ENCODE peak calls at places on chromosome 18, in four cellular contexts. B is HCT116, A is PC-9, L is endothelial cell of umbilical vein. P is an unnamed sample.

GRCh38 chr18:63936932-63937393 is 12.1 kb upstream of the HMSD start:
- DNase-seq in B (no peak), A (no peak), L (no peak), P (no peak)

GRCh38 chr18:59665057-59666007 is 31.9 kb downstream of the CCBE1 start:
- DNase-seq in B (no peak), A (no peak), L (no peak), P (no peak)

GRCh38 chr18:7281579-7281978 is 50.7 kb downstream of the LRRC30 start:
- DNase-seq in B (no peak), A (no peak), L (no peak), P (no peak)

GRCh38 chr18:41371718-41372117 is 583.3 kb upstream of the PIK3C3 start:
- DNase-seq in B (no peak), A (no peak), L (no peak), P (no peak)

GRCh38 chr18:68560128-68560527 is 154.8 kb downstream of the TMX3 start:
- DNase-seq in B (no peak), A (no peak), L (no peak), P (peak; percentile 67)

GRCh38 chr18:29823671-29824070 is 1218.9 kb downstream of the DSC3 start:
- DNase-seq in B (no peak), A (no peak), L (no peak), P (peak; percentile 50)

GRCh38 chr18:79750980-79751571 is 46.7 kb upstream of the KCNG2 start:
- DNase-seq in B (no peak), A (no peak), L (no peak), P (no peak)

GRCh38 chr18:9126337-9126736 is 10.2 kb upstream of the ANKRD12 start:
- DNase-seq in B (no peak), A (no peak), L (no peak), P (no peak)

GRCh38 chr18:907880-908512 is 3.3 kb downstream of the ADCYAP1 start:
- DNase-seq in B (no peak), A (no peak), L (no peak), P (no peak)

GRCh38 chr18:7617738-7618422 is 50.8 kb downstream of the PTPRM start:
- DNase-seq in B (no peak), A (no peak), L (peak; percentile 52), P (no peak)

GRCh38 chr18:79772108-79772864 is 25.5 kb upstream of the KCNG2 start:
- DNase-seq in B (no peak), A (no peak), L (no peak), P (no peak)

GRCh38 chr18:3037423-3037915 is 24.5 kb upstream of the LPIN2 start:
- DNase-seq in B (peak; percentile 24), A (peak; percentile 65), L (peak; percentile 76), P (peak; percentile 92)

GRCh38 chr18:37684590-37684989 is 119.0 kb upstream of the CELF4 start:
- DNase-seq in B (no peak), A (no peak), L (no peak), P (no peak)
- TF ChIP-seq CTCF in B (peak; percentile 18), A (no peak), L (no peak), P (no peak)

DNA sequence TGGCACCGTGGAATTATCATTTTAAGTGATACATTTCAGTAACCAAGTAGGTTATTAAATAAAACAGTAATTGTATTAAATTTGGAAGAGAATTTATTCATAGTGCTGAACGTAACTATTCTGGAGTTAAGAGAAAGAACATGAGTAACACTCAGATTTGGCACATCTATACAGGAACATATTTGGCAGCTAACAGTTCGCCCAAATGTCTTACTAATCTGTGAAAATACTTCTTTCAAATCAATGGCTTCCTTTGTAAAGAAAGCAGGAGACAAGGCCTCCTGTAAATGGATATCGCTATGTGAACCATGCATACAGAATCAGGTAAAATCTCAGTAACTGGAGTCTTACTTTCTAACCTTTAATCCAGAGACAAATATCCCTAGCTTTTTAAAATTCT is 64.4 kb downstream of the ZNF516 start:
- DNase-seq in B (no peak), A (no peak), L (no peak), P (no peak)
- H3K4me2 ChIP-seq in B (no peak overlapping the region), A (no peak overlapping the region), L (no peak overlapping the region), P (no peak overlapping the region)

GRCh38 chr18:48951448-48952286 is 902 bp upstream of the SMAD7 start:
- DNase-seq in B (no peak), A (peak; percentile 73), L (peak; percentile 91), P (peak; percentile 61)
- TF ChIP-seq EZH2 in B (no peak), A (no peak), L (no peak), P (no peak)

GRCh38 chr18:34767601-34768027 is 57.5 kb downstream of the DTNA start:
- DNase-seq in B (no peak), A (no peak), L (peak; percentile 73), P (peak; percentile 72)

GRCh38 chr18:34758378-34758948 is 48.4 kb downstream of the DTNA start:
- DNase-seq in B (no peak), A (no peak), L (no peak), P (no peak)

GRCh38 chr18:34760444-34760843 is 50.3 kb downstream of the DTNA start:
- DNase-seq in B (no peak), A (no peak), L (no peak), P (no peak)

DNA sequence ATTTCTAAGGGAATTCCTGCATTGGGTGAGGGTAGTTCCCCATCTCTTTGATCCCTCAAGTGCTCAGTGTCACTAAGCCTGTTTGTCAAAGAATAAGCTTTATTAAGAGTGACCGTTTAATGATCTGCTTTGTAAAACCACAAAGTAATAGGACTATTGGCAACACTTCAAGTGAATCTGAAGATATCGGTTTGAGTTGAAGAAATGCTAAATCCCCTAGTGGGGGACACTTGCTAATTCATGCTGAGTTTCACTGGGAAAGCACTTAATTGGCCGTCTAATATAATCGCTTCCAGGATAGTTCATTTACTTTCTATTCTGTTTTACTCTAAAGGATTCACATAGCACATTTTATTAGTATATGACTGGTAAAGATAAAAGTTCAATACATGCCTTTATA is 54.4 kb downstream of the DTNA start:
- DNase-seq in B (no peak), A (no peak), L (no peak), P (no peak)
- TF ChIP-seq CTCF in B (no peak), A (no peak), L (no peak), P (no peak)

GRCh38 chr18:71239111-71239624 is 950.3 kb downstream of the SOCS6 start:
- DNase-seq in B (no peak), A (no peak), L (no peak), P (no peak)
- H3K4me2 ChIP-seq in B (no peak overlapping the region), A (no peak overlapping the region), L (no peak overlapping the region), P (no peak overlapping the region)

GRCh38 chr18:45734505-45734904 is 10.5 kb downstream of the SLC14A1 start:
- DNase-seq in B (no peak), A (no peak), L (no peak), P (no peak)

GRCh38 chr18:45733535-45733934 is 9.6 kb downstream of the SLC14A1 start:
- DNase-seq in B (no peak), A (no peak), L (no peak), P (no peak)

GRCh38 chr18:45731706-45732105 is 7.7 kb downstream of the SLC14A1 start:
- DNase-seq in B (no peak), A (no peak), L (no peak), P (no peak)

GRCh38 chr18:45738660-45739059 is 14.7 kb downstream of the SLC14A1 start:
- DNase-seq in B (no peak), A (no peak), L (no peak), P (no peak)

GRCh38 chr18:45734944-45735343 is 11.0 kb downstream of the SLC14A1 start:
- DNase-seq in B (no peak), A (no peak), L (no peak), P (no peak)
- TF ChIP-seq EZH2 in B (no peak), A (no peak), L (no peak), P (no peak)

DNA sequence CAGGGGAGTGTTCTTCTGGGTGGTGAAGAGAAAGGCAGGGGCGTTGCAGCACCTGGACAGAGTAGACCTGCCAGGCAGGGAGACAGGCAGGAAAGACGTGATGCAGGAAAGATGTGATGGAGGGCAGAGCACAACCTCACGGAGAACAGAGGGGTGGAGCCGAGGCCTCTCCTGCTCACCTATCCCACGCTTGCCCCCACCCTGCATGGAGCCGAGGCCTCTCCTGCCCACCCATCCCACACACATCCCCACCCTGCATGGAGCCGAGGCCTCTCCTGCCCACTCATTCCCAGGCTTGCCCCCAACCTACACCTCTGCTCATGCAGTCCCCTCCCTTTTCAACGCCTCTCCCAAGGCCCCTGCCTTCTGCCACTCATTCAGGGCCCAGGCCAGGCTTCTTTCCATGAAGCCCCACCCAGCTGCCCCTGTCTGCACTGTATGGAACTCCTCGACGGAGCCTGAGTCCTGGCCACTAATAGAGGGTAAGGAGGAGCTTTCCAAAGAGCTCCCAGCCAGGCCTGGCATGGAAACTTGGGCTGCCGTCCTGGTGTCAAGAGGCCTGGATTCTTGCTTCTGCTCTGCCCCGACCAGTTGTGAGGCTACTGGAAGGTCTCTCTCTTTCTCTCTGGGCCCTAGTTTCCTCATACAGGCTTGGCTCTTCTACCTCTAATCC is 32.0 kb upstream of the LOXHD1 start:
- DNase-seq in B (no peak), A (no peak), L (no peak), P (no peak)
- TF ChIP-seq CTCF in B (no peak), A (no peak), L (no peak), P (no peak)

P was measured in PC-3.